ENCODE peak calls at places on chromosomes 3 and 15, in eight cellular contexts. One of them, this sample, is unnamed.

GRCh38 chr3:119148493-119149180 is 2.7 kb downstream of the TEX55 start:
- DNase-seq in cardiac muscle cell: peak
- DNase-seq in mesothelial cell of epicardium: no peak
- DNase-seq in fibroblast of mammary gland: peak
- DNase-seq in glutamatergic neuron: no peak
- DNase-seq in stimulated activated CD4-positive, alpha-beta T cell treated with anti-CD3 and anti-CD28 coated beads, Interleukin-4, amount 100 ng/mL, for 48 hours: no peak
- DNase-seq in stimulated activated naive B cell treated with anti-CD40 and anti-IgM and Interleukin-4, amounts not matched to agents 10 μg/mL and 1 μg/mL and 100 μg/mL, for 72 hours: no peak
- DNase-seq in epithelial cell of proximal tubule: no peak
- DNase-seq in this sample: no peak

GRCh38 chr3:43173949-43174348 is 68.1 kb upstream of the POMGNT2 start:
- DNase-seq in cardiac muscle cell: no peak
- DNase-seq in stimulated activated naive B cell treated with anti-CD40 and anti-IgM and Interleukin-4, amounts not matched to agents 10 μg/mL and 1 μg/mL and 100 μg/mL, for 72 hours: no peak
- DNase-seq in stimulated activated CD4-positive, alpha-beta T cell treated with anti-CD3 and anti-CD28 coated beads, Interleukin-4, amount 100 ng/mL, for 48 hours: no peak
- DNase-seq in mesothelial cell of epicardium: no peak
- DNase-seq in fibroblast of mammary gland: no peak
- DNase-seq in epithelial cell of proximal tubule: no peak
- DNase-seq in glutamatergic neuron: no peak
- DNase-seq in this sample: no peak

GRCh38 chr3:13783556-13783955 is 96.3 kb downstream of the WNT7A start:
- DNase-seq in epithelial cell of proximal tubule: no peak
- DNase-seq in cardiac muscle cell: no peak
- DNase-seq in fibroblast of mammary gland: no peak
- DNase-seq in stimulated activated naive B cell treated with anti-CD40 and anti-IgM and Interleukin-4, amounts not matched to agents 10 μg/mL and 1 μg/mL and 100 μg/mL, for 72 hours: no peak
- DNase-seq in glutamatergic neuron: no peak
- DNase-seq in mesothelial cell of epicardium: no peak
- DNase-seq in stimulated activated CD4-positive, alpha-beta T cell treated with anti-CD3 and anti-CD28 coated beads, Interleukin-4, amount 100 ng/mL, for 48 hours: no peak
- DNase-seq in this sample: no peak

GRCh38 chr3:101676765-101677435 is at the start of gene ZBTB11:
- DNase-seq in epithelial cell of proximal tubule: peak
- DNase-seq in mesothelial cell of epicardium: peak
- DNase-seq in stimulated activated CD4-positive, alpha-beta T cell treated with anti-CD3 and anti-CD28 coated beads, Interleukin-4, amount 100 ng/mL, for 48 hours: peak
- DNase-seq in stimulated activated naive B cell treated with anti-CD40 and anti-IgM and Interleukin-4, amounts not matched to agents 10 μg/mL and 1 μg/mL and 100 μg/mL, for 72 hours: peak
- DNase-seq in fibroblast of mammary gland: peak
- DNase-seq in cardiac muscle cell: peak
- DNase-seq in glutamatergic neuron: peak
- DNase-seq in this sample: peak

GRCh38 chr15:77630956-77631789 is 1.5 kb downstream of the LINGO1 start:
- DNase-seq in epithelial cell of proximal tubule: no peak
- DNase-seq in fibroblast of mammary gland: no peak
- DNase-seq in stimulated activated CD4-positive, alpha-beta T cell treated with anti-CD3 and anti-CD28 coated beads, Interleukin-4, amount 100 ng/mL, for 48 hours: no peak
- DNase-seq in mesothelial cell of epicardium: no peak
- DNase-seq in glutamatergic neuron: peak
- DNase-seq in stimulated activated naive B cell treated with anti-CD40 and anti-IgM and Interleukin-4, amounts not matched to agents 10 μg/mL and 1 μg/mL and 100 μg/mL, for 72 hours: no peak
- DNase-seq in cardiac muscle cell: no peak
- DNase-seq in this sample: no peak

GRCh38 chr3:190516416-190516815 is 2.5 kb downstream of the IL1RAP start:
- DNase-seq in fibroblast of mammary gland: no peak
- DNase-seq in stimulated activated CD4-positive, alpha-beta T cell treated with anti-CD3 and anti-CD28 coated beads, Interleukin-4, amount 100 ng/mL, for 48 hours: no peak
- DNase-seq in glutamatergic neuron: no peak
- DNase-seq in stimulated activated naive B cell treated with anti-CD40 and anti-IgM and Interleukin-4, amounts not matched to agents 10 μg/mL and 1 μg/mL and 100 μg/mL, for 72 hours: no peak
- DNase-seq in cardiac muscle cell: no peak
- DNase-seq in epithelial cell of proximal tubule: no peak
- DNase-seq in mesothelial cell of epicardium: no peak
- DNase-seq in this sample: no peak

GRCh38 chr15:48361690-48362089 is 30.5 kb downstream of the DUT start:
- DNase-seq in epithelial cell of proximal tubule: no peak
- DNase-seq in cardiac muscle cell: no peak
- DNase-seq in mesothelial cell of epicardium: no peak
- DNase-seq in stimulated activated CD4-positive, alpha-beta T cell treated with anti-CD3 and anti-CD28 coated beads, Interleukin-4, amount 100 ng/mL, for 48 hours: no peak
- DNase-seq in stimulated activated naive B cell treated with anti-CD40 and anti-IgM and Interleukin-4, amounts not matched to agents 10 μg/mL and 1 μg/mL and 100 μg/mL, for 72 hours: no peak
- DNase-seq in glutamatergic neuron: no peak
- DNase-seq in fibroblast of mammary gland: peak
- DNase-seq in this sample: no peak

GRCh38 chr3:28544236-28544635 is 195.6 kb upstream of the AZI2 start:
- DNase-seq in fibroblast of mammary gland: no peak
- DNase-seq in mesothelial cell of epicardium: no peak
- DNase-seq in stimulated activated naive B cell treated with anti-CD40 and anti-IgM and Interleukin-4, amounts not matched to agents 10 μg/mL and 1 μg/mL and 100 μg/mL, for 72 hours: no peak
- DNase-seq in cardiac muscle cell: no peak
- DNase-seq in glutamatergic neuron: no peak
- DNase-seq in epithelial cell of proximal tubule: no peak
- DNase-seq in stimulated activated CD4-positive, alpha-beta T cell treated with anti-CD3 and anti-CD28 coated beads, Interleukin-4, amount 100 ng/mL, for 48 hours: no peak
- DNase-seq in this sample: no peak

GRCh38 chr3:63964287-63965073 is 52.3 kb upstream of the SCAANT1 start:
- DNase-seq in epithelial cell of proximal tubule: no peak
- DNase-seq in mesothelial cell of epicardium: no peak
- DNase-seq in fibroblast of mammary gland: no peak
- DNase-seq in cardiac muscle cell: no peak
- DNase-seq in glutamatergic neuron: no peak
- DNase-seq in stimulated activated naive B cell treated with anti-CD40 and anti-IgM and Interleukin-4, amounts not matched to agents 10 μg/mL and 1 μg/mL and 100 μg/mL, for 72 hours: no peak
- DNase-seq in stimulated activated CD4-positive, alpha-beta T cell treated with anti-CD3 and anti-CD28 coated beads, Interleukin-4, amount 100 ng/mL, for 48 hours: no peak
- DNase-seq in this sample: no peak

GRCh38 chr15:40353697-40354096 is 2.9 kb downstream of the PHGR1 start:
- DNase-seq in glutamatergic neuron: no peak
- DNase-seq in epithelial cell of proximal tubule: no peak
- DNase-seq in stimulated activated CD4-positive, alpha-beta T cell treated with anti-CD3 and anti-CD28 coated beads, Interleukin-4, amount 100 ng/mL, for 48 hours: no peak
- DNase-seq in fibroblast of mammary gland: no peak
- DNase-seq in cardiac muscle cell: no peak
- DNase-seq in mesothelial cell of epicardium: no peak
- DNase-seq in stimulated activated naive B cell treated with anti-CD40 and anti-IgM and Interleukin-4, amounts not matched to agents 10 μg/mL and 1 μg/mL and 100 μg/mL, for 72 hours: no peak
- DNase-seq in this sample: no peak

GRCh38 chr15:58447244-58448010 is 15.6 kb downstream of the LIPC start:
- DNase-seq in stimulated activated naive B cell treated with anti-CD40 and anti-IgM and Interleukin-4, amounts not matched to agents 10 μg/mL and 1 μg/mL and 100 μg/mL, for 72 hours: peak
- DNase-seq in epithelial cell of proximal tubule: no peak
- DNase-seq in cardiac muscle cell: peak
- DNase-seq in fibroblast of mammary gland: peak
- DNase-seq in stimulated activated CD4-positive, alpha-beta T cell treated with anti-CD3 and anti-CD28 coated beads, Interleukin-4, amount 100 ng/mL, for 48 hours: no peak
- DNase-seq in mesothelial cell of epicardium: no peak
- DNase-seq in glutamatergic neuron: no peak
- DNase-seq in this sample: no peak

GRCh38 chr3:86993704-86994103 is 2.8 kb upstream of the VGLL3 start:
- DNase-seq in glutamatergic neuron: no peak
- DNase-seq in stimulated activated naive B cell treated with anti-CD40 and anti-IgM and Interleukin-4, amounts not matched to agents 10 μg/mL and 1 μg/mL and 100 μg/mL, for 72 hours: no peak
- DNase-seq in cardiac muscle cell: no peak
- DNase-seq in stimulated activated CD4-positive, alpha-beta T cell treated with anti-CD3 and anti-CD28 coated beads, Interleukin-4, amount 100 ng/mL, for 48 hours: no peak
- DNase-seq in epithelial cell of proximal tubule: no peak
- DNase-seq in mesothelial cell of epicardium: no peak
- DNase-seq in fibroblast of mammary gland: peak
- DNase-seq in this sample: no peak

GRCh38 chr15:94673801-94674200 is 442.4 kb downstream of the MCTP2 start:
- DNase-seq in mesothelial cell of epicardium: no peak
- DNase-seq in glutamatergic neuron: no peak
- DNase-seq in cardiac muscle cell: no peak
- DNase-seq in stimulated activated CD4-positive, alpha-beta T cell treated with anti-CD3 and anti-CD28 coated beads, Interleukin-4, amount 100 ng/mL, for 48 hours: no peak
- DNase-seq in epithelial cell of proximal tubule: no peak
- DNase-seq in fibroblast of mammary gland: no peak
- DNase-seq in stimulated activated naive B cell treated with anti-CD40 and anti-IgM and Interleukin-4, amounts not matched to agents 10 μg/mL and 1 μg/mL and 100 μg/mL, for 72 hours: no peak
- DNase-seq in this sample: no peak

GRCh38 chr3:192128922-192129321 is 598.4 kb downstream of the FGF12 start:
- DNase-seq in cardiac muscle cell: no peak
- DNase-seq in glutamatergic neuron: no peak
- DNase-seq in mesothelial cell of epicardium: no peak
- DNase-seq in stimulated activated CD4-positive, alpha-beta T cell treated with anti-CD3 and anti-CD28 coated beads, Interleukin-4, amount 100 ng/mL, for 48 hours: no peak
- DNase-seq in stimulated activated naive B cell treated with anti-CD40 and anti-IgM and Interleukin-4, amounts not matched to agents 10 μg/mL and 1 μg/mL and 100 μg/mL, for 72 hours: no peak
- DNase-seq in fibroblast of mammary gland: no peak
- DNase-seq in epithelial cell of proximal tubule: no peak
- DNase-seq in this sample: no peak

GRCh38 chr3:151611464-151611863 is 122.3 kb upstream of the AADACL2 start:
- DNase-seq in mesothelial cell of epicardium: no peak
- DNase-seq in epithelial cell of proximal tubule: no peak
- DNase-seq in fibroblast of mammary gland: no peak
- DNase-seq in cardiac muscle cell: no peak
- DNase-seq in stimulated activated naive B cell treated with anti-CD40 and anti-IgM and Interleukin-4, amounts not matched to agents 10 μg/mL and 1 μg/mL and 100 μg/mL, for 72 hours: no peak
- DNase-seq in glutamatergic neuron: no peak
- DNase-seq in stimulated activated CD4-positive, alpha-beta T cell treated with anti-CD3 and anti-CD28 coated beads, Interleukin-4, amount 100 ng/mL, for 48 hours: no peak
- DNase-seq in this sample: no peak

GRCh38 chr3:46233194-46233593 is 9.1 kb upstream of the CCR3 start:
- DNase-seq in epithelial cell of proximal tubule: no peak
- DNase-seq in fibroblast of mammary gland: no peak
- DNase-seq in stimulated activated naive B cell treated with anti-CD40 and anti-IgM and Interleukin-4, amounts not matched to agents 10 μg/mL and 1 μg/mL and 100 μg/mL, for 72 hours: no peak
- DNase-seq in glutamatergic neuron: no peak
- DNase-seq in mesothelial cell of epicardium: no peak
- DNase-seq in stimulated activated CD4-positive, alpha-beta T cell treated with anti-CD3 and anti-CD28 coated beads, Interleukin-4, amount 100 ng/mL, for 48 hours: no peak
- DNase-seq in cardiac muscle cell: no peak
- DNase-seq in this sample: no peak

GRCh38 chr15:68658151-68658550 is 79.4 kb downstream of the CORO2B start:
- DNase-seq in glutamatergic neuron: peak
- DNase-seq in fibroblast of mammary gland: no peak
- DNase-seq in stimulated activated naive B cell treated with anti-CD40 and anti-IgM and Interleukin-4, amounts not matched to agents 10 μg/mL and 1 μg/mL and 100 μg/mL, for 72 hours: no peak
- DNase-seq in stimulated activated CD4-positive, alpha-beta T cell treated with anti-CD3 and anti-CD28 coated beads, Interleukin-4, amount 100 ng/mL, for 48 hours: no peak
- DNase-seq in epithelial cell of proximal tubule: no peak
- DNase-seq in mesothelial cell of epicardium: peak
- DNase-seq in cardiac muscle cell: no peak
- DNase-seq in this sample: no peak

GRCh38 chr3:47441796-47442551 is 33.8 kb downstream of the SCAP start:
- DNase-seq in epithelial cell of proximal tubule: no peak
- DNase-seq in fibroblast of mammary gland: no peak
- DNase-seq in stimulated activated CD4-positive, alpha-beta T cell treated with anti-CD3 and anti-CD28 coated beads, Interleukin-4, amount 100 ng/mL, for 48 hours: no peak
- DNase-seq in mesothelial cell of epicardium: no peak
- DNase-seq in stimulated activated naive B cell treated with anti-CD40 and anti-IgM and Interleukin-4, amounts not matched to agents 10 μg/mL and 1 μg/mL and 100 μg/mL, for 72 hours: no peak
- DNase-seq in glutamatergic neuron: no peak
- DNase-seq in cardiac muscle cell: no peak
- DNase-seq in this sample: no peak

GRCh38 chr3:99767341-99767740 is 50.3 kb upstream of the CMSS1 start:
- DNase-seq in mesothelial cell of epicardium: no peak
- DNase-seq in fibroblast of mammary gland: peak
- DNase-seq in stimulated activated CD4-positive, alpha-beta T cell treated with anti-CD3 and anti-CD28 coated beads, Interleukin-4, amount 100 ng/mL, for 48 hours: no peak
- DNase-seq in glutamatergic neuron: no peak
- DNase-seq in epithelial cell of proximal tubule: no peak
- DNase-seq in cardiac muscle cell: no peak
- DNase-seq in stimulated activated naive B cell treated with anti-CD40 and anti-IgM and Interleukin-4, amounts not matched to agents 10 μg/mL and 1 μg/mL and 100 μg/mL, for 72 hours: no peak
- DNase-seq in this sample: no peak

GRCh38 chr15:38854506-38854905 is 289.9 kb upstream of the RASGRP1 start:
- DNase-seq in mesothelial cell of epicardium: no peak
- DNase-seq in epithelial cell of proximal tubule: no peak
- DNase-seq in stimulated activated CD4-positive, alpha-beta T cell treated with anti-CD3 and anti-CD28 coated beads, Interleukin-4, amount 100 ng/mL, for 48 hours: no peak
- DNase-seq in glutamatergic neuron: no peak
- DNase-seq in stimulated activated naive B cell treated with anti-CD40 and anti-IgM and Interleukin-4, amounts not matched to agents 10 μg/mL and 1 μg/mL and 100 μg/mL, for 72 hours: no peak
- DNase-seq in fibroblast of mammary gland: no peak
- DNase-seq in cardiac muscle cell: no peak
- DNase-seq in this sample: no peak